ENCODE peak calls at places on chromosomes 6 and 20, in nine cellular contexts. One of them, this sample, is unnamed.

GRCh38 chr6:162109466-162110040 is 618.0 kb downstream of the PRKN start:
- DNase-seq in globus pallidus: no peak
- DNase-seq in endodermal cell: no peak
- DNase-seq in AG04450: no peak
- DNase-seq in AG08395: no peak
- DNase-seq in prostate gland: no peak
- DNase-seq in H4: no peak
- DNase-seq in caudate nucleus: no peak
- DNase-seq in foreskin fibroblast: peak; percentile 78
- DNase-seq in this sample: no peak

GRCh38 chr20:48010623-48011022 is 225.3 kb upstream of the SULF2 start:
- DNase-seq in globus pallidus: no peak
- DNase-seq in endodermal cell: no peak
- DNase-seq in AG04450: no peak
- DNase-seq in AG08395: no peak
- DNase-seq in prostate gland: no peak
- DNase-seq in H4: no peak
- DNase-seq in caudate nucleus: no peak
- DNase-seq in foreskin fibroblast: no peak
- DNase-seq in this sample: no peak

GRCh38 chr6:31574106-31575061 is 981 bp upstream of the TNF start:
- DNase-seq in globus pallidus: no peak
- DNase-seq in endodermal cell: peak; percentile 70
- DNase-seq in AG04450: no peak
- DNase-seq in AG08395: no peak
- DNase-seq in prostate gland: no peak
- DNase-seq in H4: no peak
- DNase-seq in caudate nucleus: no peak
- DNase-seq in foreskin fibroblast: no peak
- DNase-seq in this sample: no peak

GRCh38 chr20:32619586-32619985 is 34.5 kb upstream of the NOL4L start:
- DNase-seq in globus pallidus: no peak
- DNase-seq in endodermal cell: peak; percentile 63
- DNase-seq in AG04450: no peak
- DNase-seq in AG08395: no peak
- DNase-seq in prostate gland: no peak
- DNase-seq in H4: no peak
- DNase-seq in caudate nucleus: no peak
- DNase-seq in foreskin fibroblast: no peak
- DNase-seq in this sample: no peak

GRCh38 chr6:136252441-136252840 is 2.3 kb upstream of the MTFR2 start:
- DNase-seq in globus pallidus: no peak
- DNase-seq in endodermal cell: no peak
- DNase-seq in AG04450: no peak
- DNase-seq in AG08395: no peak
- DNase-seq in prostate gland: no peak
- DNase-seq in H4: no peak
- DNase-seq in caudate nucleus: no peak
- DNase-seq in foreskin fibroblast: no peak
- DNase-seq in this sample: no peak

GRCh38 chr6:124978451-124979293 is 16.4 kb downstream of the RNF217 start:
- DNase-seq in globus pallidus: no peak
- DNase-seq in endodermal cell: no peak
- DNase-seq in AG04450: no peak
- DNase-seq in AG08395: no peak
- DNase-seq in prostate gland: no peak
- DNase-seq in H4: no peak
- DNase-seq in caudate nucleus: no peak
- DNase-seq in foreskin fibroblast: no peak
- DNase-seq in this sample: no peak

GRCh38 chr6:13924146-13924948 is 405 bp upstream of the RNF182 start:
- DNase-seq in globus pallidus: no peak
- DNase-seq in endodermal cell: peak; percentile 87
- DNase-seq in AG04450: no peak
- DNase-seq in AG08395: peak; percentile 38
- DNase-seq in prostate gland: peak; percentile 15
- DNase-seq in H4: peak; percentile 31
- DNase-seq in caudate nucleus: no peak
- DNase-seq in foreskin fibroblast: peak; percentile 79
- DNase-seq in this sample: peak; percentile 5

GRCh38 chr6:34143884-34144580 is 1.9 kb downstream of the GRM4 start:
- DNase-seq in globus pallidus: no peak
- DNase-seq in endodermal cell: peak; percentile 95
- DNase-seq in AG04450: no peak
- DNase-seq in AG08395: no peak
- DNase-seq in prostate gland: no peak
- DNase-seq in H4: no peak
- DNase-seq in caudate nucleus: peak; percentile 38
- DNase-seq in foreskin fibroblast: peak; percentile 29
- DNase-seq in this sample: no peak

GRCh38 chr6:39843305-39844020 is 51.3 kb downstream of the DAAM2 start:
- DNase-seq in globus pallidus: no peak
- DNase-seq in endodermal cell: no peak
- DNase-seq in AG04450: no peak
- DNase-seq in AG08395: peak; percentile 49
- DNase-seq in prostate gland: no peak
- DNase-seq in H4: peak; percentile 43
- DNase-seq in caudate nucleus: no peak
- DNase-seq in foreskin fibroblast: peak; percentile 65
- DNase-seq in this sample: no peak

GRCh38 chr6:65997539-65997938 is 290.5 kb upstream of the EYS start:
- DNase-seq in globus pallidus: no peak
- DNase-seq in endodermal cell: no peak
- DNase-seq in AG04450: no peak
- DNase-seq in AG08395: no peak
- DNase-seq in prostate gland: no peak
- DNase-seq in H4: no peak
- DNase-seq in caudate nucleus: no peak
- DNase-seq in foreskin fibroblast: no peak
- DNase-seq in this sample: peak; percentile 17

GRCh38 chr6:35710241-35710847 is 21.6 kb upstream of the FKBP5 start:
- DNase-seq in globus pallidus: no peak
- DNase-seq in endodermal cell: peak; percentile 11
- DNase-seq in AG04450: no peak
- DNase-seq in AG08395: no peak
- DNase-seq in prostate gland: no peak
- DNase-seq in H4: no peak
- DNase-seq in caudate nucleus: no peak
- DNase-seq in foreskin fibroblast: no peak
- DNase-seq in this sample: no peak

GRCh38 chr20:48375804-48376203 is 452.0 kb downstream of the PREX1 start:
- DNase-seq in globus pallidus: no peak
- DNase-seq in endodermal cell: no peak
- DNase-seq in AG04450: no peak
- DNase-seq in AG08395: no peak
- DNase-seq in prostate gland: no peak
- DNase-seq in H4: no peak
- DNase-seq in caudate nucleus: no peak
- DNase-seq in foreskin fibroblast: no peak
- DNase-seq in this sample: no peak

GRCh38 chr6:134464690-134465411 is 146.9 kb upstream of the SGK1 start:
- DNase-seq in globus pallidus: no peak
- DNase-seq in endodermal cell: no peak
- DNase-seq in AG04450: peak; percentile 60
- DNase-seq in AG08395: peak; percentile 27
- DNase-seq in prostate gland: no peak
- DNase-seq in H4: peak; percentile 85
- DNase-seq in caudate nucleus: no peak
- DNase-seq in foreskin fibroblast: peak; percentile 64
- DNase-seq in this sample: peak; percentile 32

GRCh38 chr6:128742900-128743299 is 140.0 kb upstream of the LAMA2 start:
- DNase-seq in globus pallidus: no peak
- DNase-seq in endodermal cell: no peak
- DNase-seq in AG04450: no peak
- DNase-seq in AG08395: no peak
- DNase-seq in prostate gland: no peak
- DNase-seq in H4: no peak
- DNase-seq in caudate nucleus: no peak
- DNase-seq in foreskin fibroblast: no peak
- DNase-seq in this sample: no peak

This sample was measured in MV-4-11.